ENCODE peak calls at places on chromosomes 2 and 18, in seven cellular contexts. T, Z, D, S, K, V and J are unnamed samples.

GRCh38 chr2:223217373-223217772 is 165.4 kb downstream of the KCNE4 start:
- DNase-seq in T (peak; percentile 14), Z (no peak), D (no peak), S (no peak), K (no peak), V (no peak), J (no peak)

GRCh38 chr2:44957656-44958327 is 16.3 kb downstream of the SIX3 start:
- DNase-seq in T (peak; percentile 67), Z (no peak), D (no peak), S (no peak), K (peak; percentile 51), V (no peak), J (no peak)

GRCh38 chr18:62643181-62643580 is 72.2 kb upstream of the PHLPP1 start:
- DNase-seq in T (no peak), Z (no peak), D (no peak), S (no peak), K (no peak), V (no peak), J (no peak)

GRCh38 chr2:105409717-105410116 is 10.9 kb upstream of the FHL2 start:
- DNase-seq in T (peak; percentile 95), Z (peak; percentile 78), D (no peak), S (peak; percentile 65), K (peak; percentile 74), V (peak; percentile 89), J (peak; percentile 14)

GRCh38 chr2:127525692-127526141 is 572 bp downstream of the IWS1 start:
- DNase-seq in T (peak; percentile 52), Z (no peak), D (no peak), S (no peak), K (peak; percentile 56), V (no peak), J (peak; percentile 71)

GRCh38 chr2:211816739-211817138 is 721.9 kb downstream of the ERBB4 start:
- DNase-seq in T (no peak), Z (no peak), D (no peak), S (no peak), K (no peak), V (no peak), J (no peak)

GRCh38 chr2:38440655-38441054 is 63.6 kb upstream of the ATL2 start:
- DNase-seq in T (no peak), Z (no peak), D (no peak), S (no peak), K (no peak), V (no peak), J (peak; percentile 50)

GRCh38 chr2:178800510-178800909 is 6.7 kb downstream of the TTN start:
- DNase-seq in T (no peak), Z (no peak), D (no peak), S (no peak), K (no peak), V (no peak), J (no peak)

GRCh38 chr2:77954931-77955330 is 432.8 kb upstream of the LRRTM4 start:
- DNase-seq in T (no peak), Z (no peak), D (no peak), S (no peak), K (no peak), V (no peak), J (no peak)
- TF ChIP-seq CTCF in T (no peak), Z (no peak), D (peak; percentile 26), S (no peak), K (no peak), V (no peak), J (no peak)

GRCh38 chr2:18940184-18940583 is 350.8 kb upstream of the NT5C1B start:
- DNase-seq in T (no peak), Z (no peak), D (no peak), S (no peak), K (no peak), V (no peak), J (no peak)
- H3K4me3 ChIP-seq in T (no peak overlapping the region), Z (no peak overlapping the region), D (no peak overlapping the region), S (no peak overlapping the region), K (no peak overlapping the region), V (no peak overlapping the region), J (no peak overlapping the region)

DNA sequence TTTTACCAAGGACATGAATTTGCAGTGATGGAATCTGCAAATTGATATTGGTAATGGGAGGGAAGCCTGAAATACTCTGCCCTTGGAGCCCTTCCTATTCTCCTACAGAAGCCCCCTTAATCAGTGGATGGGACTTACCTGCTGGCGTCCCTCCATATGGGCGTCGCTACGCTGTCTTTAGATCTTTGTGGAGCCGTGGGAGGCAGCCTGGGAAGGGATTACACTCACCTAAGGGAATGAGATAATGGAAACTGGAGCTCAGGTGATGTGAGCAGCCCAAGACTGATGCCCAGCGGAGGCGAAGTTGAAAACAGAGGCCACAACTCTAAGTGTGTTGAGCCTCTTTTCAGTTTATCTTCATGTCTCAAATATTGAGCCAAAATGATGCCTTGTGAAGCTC is 306.6 kb downstream of the MYCN start:
- DNase-seq in T (no peak), Z (no peak), D (no peak), S (no peak), K (no peak), V (no peak), J (no peak)
- TF ChIP-seq CTCF in T (no peak), Z (no peak), D (no peak), S (no peak), K (no peak), V (no peak), J (no peak)

GRCh38 chr2:42169869-42170465 is 814 bp downstream of the EML4 start:
- DNase-seq in T (no peak), Z (no peak), D (no peak), S (no peak), K (no peak), V (no peak), J (peak; percentile 25)

GRCh38 chr2:42169100-42169868 is at the start of gene EML4:
- DNase-seq in T (peak; percentile 86), Z (peak; percentile 90), D (peak; percentile 61), S (peak; percentile 94), K (peak; percentile 90), V (peak; percentile 89), J (peak; percentile 95)

GRCh38 chr2:42167458-42167857 is 1.7 kb upstream of the EML4 start:
- DNase-seq in T (no peak), Z (no peak), D (no peak), S (no peak), K (no peak), V (no peak), J (no peak)

GRCh38 chr2:42170619-42171395 is 1.7 kb downstream of the EML4 start:
- DNase-seq in T (no peak), Z (no peak), D (no peak), S (no peak), K (no peak), V (no peak), J (peak; percentile 18)

DNA sequence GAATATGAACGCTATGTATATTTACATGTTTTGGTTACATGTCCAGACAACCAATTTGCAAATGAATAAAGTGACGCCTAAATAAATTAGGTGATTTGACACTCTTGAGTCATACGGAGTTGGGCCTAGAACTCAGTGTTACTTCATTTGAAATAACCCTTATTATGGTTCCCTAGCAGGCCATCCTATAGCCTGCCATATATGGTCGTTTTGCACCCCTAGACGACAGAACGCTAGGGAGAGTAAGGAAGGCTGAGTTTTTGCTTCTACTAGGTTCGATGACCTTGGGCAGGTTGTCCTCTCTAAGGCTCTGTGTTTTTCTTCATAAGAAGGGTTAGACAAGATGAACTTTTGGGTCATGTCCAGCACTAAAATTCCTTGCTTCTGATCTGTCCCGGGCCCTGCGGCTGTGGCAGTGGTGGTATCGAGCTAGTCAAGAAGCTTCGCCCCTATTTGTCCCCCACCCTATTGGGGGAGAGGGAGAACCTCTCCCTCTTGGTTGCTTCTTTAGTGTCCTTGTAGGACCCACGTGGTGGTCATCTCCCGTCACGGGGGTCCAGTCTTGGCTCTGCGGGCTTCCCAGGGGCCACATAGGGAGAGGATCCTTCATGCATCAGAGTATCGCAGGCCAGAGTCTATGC is 574 bp upstream of the EML4 start:
- DNase-seq in T (no peak), Z (no peak), D (no peak), S (no peak), K (no peak), V (no peak), J (no peak)
- H3K4me3 ChIP-seq in T (no peak overlapping the region), Z (peak overlapping the region; percentile 51), D (no peak overlapping the region), S (no peak overlapping the region), K (peak overlapping the region; percentile 20), V (peak overlapping the region; percentile 15), J (peak overlapping the region; percentile 38)

GRCh38 chr2:216664593-216665034 is 30.7 kb downstream of the IGFBP5 start:
- DNase-seq in T (peak; percentile 40), Z (no peak), D (no peak), S (no peak), K (no peak), V (no peak), J (peak; percentile 41)
- TF ChIP-seq CTCF in T (peak; percentile 3), Z (no peak), D (peak; percentile 30), S (no peak), K (no peak), V (no peak), J (peak; percentile 38)